ENCODE peak calls at places on chromosomes 4 and X, in nine cellular contexts. U is progenitor cell of endocrine pancreas; R is NCI-H748 treated with DMSO at 0.1 percent for 48 hours; O is GM04503; T is cardiac muscle cell; Y is hepatocyte; C is stimulated activated CD4-positive, alpha-beta T cell treated with anti-CD3 and anti-CD28 coated beads, Interleukin-15, amount 100 ng/mL, for 1 hour; D is naive B cell; L is central memory CD4-positive, alpha-beta T cell. N is an unnamed sample.

GRCh38 chr4:146450524-146450923 is 71.2 kb downstream of the SLC10A7 start:
- DNase-seq in U (no peak), R (no peak), O (no peak), T (no peak), Y (no peak), C (no peak), D (no peak), L (no peak), N (no peak)

GRCh38 chrX:283115-283845 is 2.1 kb downstream of the PLCXD1 start:
- DNase-seq in U (peak; percentile 75), R (no peak), O (peak; percentile 35), T (peak; percentile 93), Y (peak; percentile 92), C (peak; percentile 79), D (peak; percentile 85), L (peak; percentile 82), N (no peak)

GRCh38 chr4:161767116-161767515 is 396.7 kb downstream of the FSTL5 start:
- DNase-seq in U (no peak), R (no peak), O (no peak), T (no peak), Y (no peak), C (no peak), D (no peak), L (no peak), N (peak; percentile 4)

GRCh38 chrX:134530845-134531244 is 70.9 kb downstream of the HPRT1 start:
- DNase-seq in U (no peak), R (no peak), O (no peak), T (no peak), Y (no peak), C (no peak), D (no peak), L (no peak), N (no peak)

GRCh38 chr4:98945297-98945850 is 16.4 kb upstream of the EIF4E start:
- DNase-seq in U (no peak), R (no peak), O (no peak), T (no peak), Y (no peak), C (no peak), D (no peak), L (no peak), N (no peak)

GRCh38 chr4:124478518-124478917 is 234.0 kb downstream of the ANKRD50 start:
- DNase-seq in U (no peak), R (no peak), O (no peak), T (no peak), Y (no peak), C (no peak), D (no peak), L (no peak), N (no peak)

GRCh38 chr4:175166020-175166419 is 247.9 kb downstream of the ADAM29 start:
- DNase-seq in U (no peak), R (no peak), O (no peak), T (no peak), Y (no peak), C (no peak), D (no peak), L (no peak), N (no peak)

GRCh38 chrX:10447577-10448214 is 172.7 kb downstream of the MID1 start:
- DNase-seq in U (no peak), R (no peak), O (peak; percentile 23), T (no peak), Y (no peak), C (no peak), D (no peak), L (no peak), N (no peak)

GRCh38 chr4:144718958-144719512 is 73.1 kb downstream of the HHIP start:
- DNase-seq in U (no peak), R (no peak), O (no peak), T (no peak), Y (no peak), C (no peak), D (no peak), L (no peak), N (no peak)

GRCh38 chr4:62454535-62454934 is 1254.4 kb downstream of the ADGRL3 start:
- DNase-seq in U (no peak), R (no peak), O (no peak), T (no peak), Y (no peak), C (no peak), D (no peak), L (no peak), N (no peak)

GRCh38 chr4:3036131-3036952 is 38.0 kb downstream of the HTT-AS start:
- DNase-seq in U (no peak), R (no peak), O (no peak), T (no peak), Y (no peak), C (no peak), D (no peak), L (no peak), N (no peak)

GRCh38 chr4:138226351-138226750 is 15.8 kb downstream of the SLC7A11 start:
- DNase-seq in U (no peak), R (no peak), O (no peak), T (no peak), Y (no peak), C (no peak), D (no peak), L (no peak), N (no peak)

GRCh38 chr4:86857341-86858052 is 8.3 kb upstream of the SLC10A6 start:
- DNase-seq in U (no peak), R (no peak), O (no peak), T (no peak), Y (no peak), C (no peak), D (no peak), L (no peak), N (no peak)

GRCh38 chr4:15754323-15754722 is 23.8 kb upstream of the CD38 start:
- DNase-seq in U (no peak), R (no peak), O (no peak), T (no peak), Y (no peak), C (no peak), D (no peak), L (peak; percentile 61), N (no peak)

GRCh38 chr4:19329631-19330030 is 922.1 kb upstream of the SLIT2 start:
- DNase-seq in U (no peak), R (no peak), O (no peak), T (no peak), Y (no peak), C (no peak), D (no peak), L (no peak), N (no peak)

GRCh38 chr4:149113804-149114430 is 671.7 kb upstream of the NR3C2 start:
- DNase-seq in U (no peak), R (no peak), O (peak; percentile 58), T (no peak), Y (no peak), C (no peak), D (no peak), L (no peak), N (peak; percentile 58)

GRCh38 chrX:101659601-101660063 is at the start of gene ARMCX2:
- DNase-seq in U (no peak), R (peak; percentile 19), O (peak; percentile 20), T (peak; percentile 66), Y (peak; percentile 73), C (no peak), D (peak; percentile 6), L (no peak), N (no peak)

GRCh38 chr4:123046096-123046495 is 123.7 kb upstream of the NUDT6 start:
- DNase-seq in U (no peak), R (no peak), O (no peak), T (no peak), Y (no peak), C (no peak), D (no peak), L (no peak), N (no peak)

GRCh38 chr4:16897991-16898827 is at the start of gene LDB2:
- DNase-seq in U (no peak), R (no peak), O (peak; percentile 39), T (peak; percentile 83), Y (peak; percentile 82), C (no peak), D (no peak), L (no peak), N (peak; percentile 48)

N was measured in BJ.